ENCODE peak calls at places on chromosome 22, in six cellular contexts. One of them, this sample, is unnamed.

GRCh38 chr22:44486538-44486937 is 11.5 kb downstream of the RTL6 start:
- DNase-seq in stimulated activated CD8-positive, alpha-beta memory T cell treated with anti-CD3 and anti-CD28 coated beads, Interleukin-15, amount 100 ng/mL, for 1 hour: no peak
- DNase-seq in NCI-H69: no peak
- DNase-seq in EH: peak
- DNase-seq in CD4-positive, alpha-beta T cell: no peak
- DNase-seq in endothelial cell: no peak
- DNase-seq in this sample: peak

GRCh38 chr22:30325724-30326703 is 727 bp downstream of the TBC1D10A start:
- DNase-seq in EH: peak
- DNase-seq in NCI-H69: peak
- DNase-seq in stimulated activated CD8-positive, alpha-beta memory T cell treated with anti-CD3 and anti-CD28 coated beads, Interleukin-15, amount 100 ng/mL, for 1 hour: no peak
- DNase-seq in CD4-positive, alpha-beta T cell: no peak
- DNase-seq in endothelial cell: no peak
- DNase-seq in this sample: peak

GRCh38 chr22:21921729-21922128 is 30.9 kb downstream of the PPM1F start:
- DNase-seq in stimulated activated CD8-positive, alpha-beta memory T cell treated with anti-CD3 and anti-CD28 coated beads, Interleukin-15, amount 100 ng/mL, for 1 hour: no peak
- DNase-seq in NCI-H69: no peak
- DNase-seq in CD4-positive, alpha-beta T cell: no peak
- DNase-seq in EH: peak
- DNase-seq in endothelial cell: no peak
- DNase-seq in this sample: no peak

GRCh38 chr22:30225220-30225922 is 21.2 kb downstream of the LIF start:
- DNase-seq in stimulated activated CD8-positive, alpha-beta memory T cell treated with anti-CD3 and anti-CD28 coated beads, Interleukin-15, amount 100 ng/mL, for 1 hour: no peak
- DNase-seq in EH: no peak
- DNase-seq in endothelial cell: no peak
- DNase-seq in NCI-H69: no peak
- DNase-seq in CD4-positive, alpha-beta T cell: no peak
- DNase-seq in this sample: no peak

GRCh38 chr22:37045958-37046357 is 5.6 kb upstream of the KCTD17 start:
- DNase-seq in endothelial cell: peak
- DNase-seq in NCI-H69: no peak
- DNase-seq in CD4-positive, alpha-beta T cell: no peak
- DNase-seq in stimulated activated CD8-positive, alpha-beta memory T cell treated with anti-CD3 and anti-CD28 coated beads, Interleukin-15, amount 100 ng/mL, for 1 hour: no peak
- DNase-seq in EH: peak
- DNase-seq in this sample: peak

GRCh38 chr22:33726294-33726711 is 194.0 kb downstream of the LARGE1 start:
- DNase-seq in CD4-positive, alpha-beta T cell: no peak
- DNase-seq in endothelial cell: no peak
- DNase-seq in NCI-H69: no peak
- DNase-seq in stimulated activated CD8-positive, alpha-beta memory T cell treated with anti-CD3 and anti-CD28 coated beads, Interleukin-15, amount 100 ng/mL, for 1 hour: no peak
- DNase-seq in EH: peak
- DNase-seq in this sample: peak

GRCh38 chr22:31872209-31872608 is 72.1 kb upstream of the YWHAH start:
- DNase-seq in endothelial cell: peak
- DNase-seq in EH: no peak
- DNase-seq in CD4-positive, alpha-beta T cell: no peak
- DNase-seq in stimulated activated CD8-positive, alpha-beta memory T cell treated with anti-CD3 and anti-CD28 coated beads, Interleukin-15, amount 100 ng/mL, for 1 hour: no peak
- DNase-seq in NCI-H69: peak
- DNase-seq in this sample: peak

GRCh38 chr22:41341012-41341411 is 39.7 kb downstream of the ZC3H7B start:
- DNase-seq in NCI-H69: no peak
- DNase-seq in endothelial cell: no peak
- DNase-seq in CD4-positive, alpha-beta T cell: no peak
- DNase-seq in stimulated activated CD8-positive, alpha-beta memory T cell treated with anti-CD3 and anti-CD28 coated beads, Interleukin-15, amount 100 ng/mL, for 1 hour: no peak
- DNase-seq in EH: no peak
- DNase-seq in this sample: no peak

GRCh38 chr22:45208993-45209838 is 31.5 kb downstream of the KIAA0930 start:
- DNase-seq in CD4-positive, alpha-beta T cell: peak
- DNase-seq in NCI-H69: peak
- DNase-seq in EH: peak
- DNase-seq in endothelial cell: peak
- DNase-seq in stimulated activated CD8-positive, alpha-beta memory T cell treated with anti-CD3 and anti-CD28 coated beads, Interleukin-15, amount 100 ng/mL, for 1 hour: no peak
- DNase-seq in this sample: peak

GRCh38 chr22:32745251-32745995 is 56.1 kb upstream of the TIMP3 start:
- DNase-seq in NCI-H69: no peak
- DNase-seq in stimulated activated CD8-positive, alpha-beta memory T cell treated with anti-CD3 and anti-CD28 coated beads, Interleukin-15, amount 100 ng/mL, for 1 hour: no peak
- DNase-seq in CD4-positive, alpha-beta T cell: no peak
- DNase-seq in EH: peak
- DNase-seq in endothelial cell: peak
- DNase-seq in this sample: peak

GRCh38 chr22:43233529-43233928 is 46.6 kb upstream of the TTLL12 start:
- DNase-seq in NCI-H69: no peak
- DNase-seq in endothelial cell: no peak
- DNase-seq in stimulated activated CD8-positive, alpha-beta memory T cell treated with anti-CD3 and anti-CD28 coated beads, Interleukin-15, amount 100 ng/mL, for 1 hour: no peak
- DNase-seq in CD4-positive, alpha-beta T cell: no peak
- DNase-seq in EH: no peak
- DNase-seq in this sample: no peak

GRCh38 chr22:37607010-37607911 is 1.4 kb upstream of the GGA1 start:
- DNase-seq in CD4-positive, alpha-beta T cell: peak
- DNase-seq in EH: peak
- DNase-seq in stimulated activated CD8-positive, alpha-beta memory T cell treated with anti-CD3 and anti-CD28 coated beads, Interleukin-15, amount 100 ng/mL, for 1 hour: peak
- DNase-seq in endothelial cell: peak
- DNase-seq in NCI-H69: peak
- DNase-seq in this sample: peak

GRCh38 chr22:41028841-41029240 is 63.6 kb upstream of the EP300 start:
- DNase-seq in NCI-H69: no peak
- DNase-seq in CD4-positive, alpha-beta T cell: no peak
- DNase-seq in EH: peak
- DNase-seq in endothelial cell: no peak
- DNase-seq in stimulated activated CD8-positive, alpha-beta memory T cell treated with anti-CD3 and anti-CD28 coated beads, Interleukin-15, amount 100 ng/mL, for 1 hour: no peak
- DNase-seq in this sample: peak

GRCh38 chr22:29450222-29450621 is 11.8 kb downstream of the RFPL1 start:
- DNase-seq in NCI-H69: no peak
- DNase-seq in CD4-positive, alpha-beta T cell: no peak
- DNase-seq in EH: no peak
- DNase-seq in endothelial cell: no peak
- DNase-seq in stimulated activated CD8-positive, alpha-beta memory T cell treated with anti-CD3 and anti-CD28 coated beads, Interleukin-15, amount 100 ng/mL, for 1 hour: no peak
- DNase-seq in this sample: no peak